ENCODE peak calls at places on chromosome 16, in five cellular contexts. P, I, D, K and U are unnamed samples.
A peak's percentile ranks its signal among the peaks of the same experiment; 100 is the strongest.

GRCh38 chr16:6122401-6122800 is 1024.8 kb upstream of the EEF2KMT start:
- DNase-seq in D (no peak), K (no peak), P (no peak), I (no peak), U (no peak)

GRCh38 chr16:48231675-48232214 is 12.4 kb upstream of the LONP2 start:
- DNase-seq in D (no peak), K (no peak), I (peak; percentile 57), P (peak; percentile 25), U (no peak)

GRCh38 chr16:57113042-57113453 is 20.7 kb downstream of the CPNE2 start:
- DNase-seq in I (no peak), D (no peak), P (peak; percentile 77), K (no peak), U (no peak)

GRCh38 chr16:89607453-89607852 is 6.0 kb upstream of the DPEP1 start:
- DNase-seq in P (no peak), I (no peak), K (no peak), D (no peak), U (no peak)

GRCh38 chr16:88700636-88701482 is 5.3 kb downstream of the RNF166 start:
- DNase-seq in P (peak; percentile 92), K (peak; percentile 98), D (peak; percentile 74), I (peak; percentile 76), U (peak; percentile 63)

GRCh38 chr16:57530104-57530522 is 6.3 kb downstream of the CCDC102A start:
- DNase-seq in I (no peak), K (peak; percentile 48), D (no peak), P (peak; percentile 76), U (peak; percentile 22)

GRCh38 chr16:13920510-13920818 is 510 bp downstream of the ERCC4 start:
- DNase-seq in D (no peak), I (no peak), P (no peak), K (no peak), U (no peak)

GRCh38 chr16:85479972-85480726 is 133.0 kb upstream of the GSE1 start:
- DNase-seq in P (no peak), K (peak; percentile 75), D (no peak), I (no peak), U (no peak)

GRCh38 chr16:81531415-81531814 is 86.8 kb downstream of the CMIP start:
- DNase-seq in K (peak; percentile 64), D (no peak), P (no peak), I (no peak), U (no peak)

GRCh38 chr16:88376053-88376834 is 6.5 kb upstream of the ZNF469 start:
- DNase-seq in P (peak; percentile 41), D (no peak), I (no peak), K (peak; percentile 29), U (no peak)

GRCh38 chr16:89369266-89369895 is 121.0 kb downstream of the ANKRD11 start:
- DNase-seq in D (no peak), I (no peak), K (no peak), P (no peak), U (no peak)

GRCh38 chr16:85445779-85446222 is 167.3 kb upstream of the GSE1 start:
- DNase-seq in K (no peak), I (no peak), P (no peak), D (no peak), U (no peak)

GRCh38 chr16:22675745-22676540 is 138.0 kb upstream of the HS3ST2 start:
- DNase-seq in P (no peak), D (no peak), I (no peak), K (no peak), U (no peak)

GRCh38 chr16:24070851-24071250 is 185.3 kb upstream of the CACNG3 start:
- DNase-seq in P (peak; percentile 6), K (no peak), D (no peak), I (peak; percentile 63), U (no peak)

GRCh38 chr16:13351651-13352217 is 450.3 kb downstream of the SHISA9 start:
- DNase-seq in K (no peak), I (no peak), D (no peak), P (no peak), U (no peak)

GRCh38 chr16:89581861-89582563 is 6.5 kb downstream of the CPNE7 start:
- DNase-seq in P (peak; percentile 65), D (no peak), I (no peak), K (no peak), U (no peak)

GRCh38 chr16:89084411-89084810 is 9.2 kb upstream of the ACSF3 start:
- DNase-seq in K (no peak), P (no peak), I (no peak), D (no peak), U (no peak)

GRCh38 chr16:47571711-47572110 is 110.6 kb downstream of the PHKB start:
- DNase-seq in I (no peak), K (no peak), D (no peak), P (no peak), U (no peak)

GRCh38 chr16:73124665-73125064 is 76.7 kb upstream of the ZFHX3 start:
- DNase-seq in P (no peak), D (no peak), I (no peak), K (no peak), U (no peak)

GRCh38 chr16:80992676-80993292 is 13.9 kb downstream of the CMC2 start:
- DNase-seq in P (no peak), K (no peak), D (no peak), I (no peak), U (no peak)

GRCh38 chr16:67481561-67482259 is 753 bp upstream of the ATP6V0D1 start:
- DNase-seq in P (peak; percentile 57), K (peak; percentile 60), I (no peak), D (no peak), U (no peak)

GRCh38 chr16:5041604-5042133 is 7.9 kb upstream of the NAGPA start:
- DNase-seq in D (no peak), I (no peak), K (peak; percentile 9), P (peak; percentile 93), U (no peak)

GRCh38 chr16:69905171-69905555 is 46.0 kb upstream of the CLEC18A start:
- DNase-seq in K (no peak), I (no peak), D (no peak), P (no peak), U (no peak)

GRCh38 chr16:78890496-78890895 is 710.0 kb downstream of the MAF start:
- DNase-seq in P (no peak), I (no peak), K (no peak), D (no peak), U (no peak)

GRCh38 chr16:72705806-72706205 is 342.1 kb downstream of the ZFHX3 start:
- DNase-seq in I (no peak), D (no peak), P (no peak), K (no peak), U (no peak)

GRCh38 chr16:67883146-67883871 is 1.4 kb upstream of the NRN1L start:
- DNase-seq in P (no peak), I (no peak), K (no peak), D (no peak), U (no peak)

GRCh38 chr16:47834485-47835024 is 321.2 kb downstream of the ABCC12 start:
- DNase-seq in D (no peak), I (no peak), K (no peak), P (no peak), U (no peak)

GRCh38 chr16:77613115-77613514 is 109.2 kb upstream of the NUDT7 start:
- DNase-seq in K (no peak), P (peak; percentile 5), I (no peak), D (no peak), U (no peak)

GRCh38 chr16:58661199-58661830 is 23.3 kb downstream of the SLC38A7 start:
- DNase-seq in P (peak; percentile 84), I (peak; percentile 48), D (no peak), K (no peak), U (no peak)

GRCh38 chr16:88295526-88296436 is 87.0 kb upstream of the ZNF469 start:
- DNase-seq in I (no peak), D (no peak), K (no peak), P (no peak), U (no peak)

DNA sequence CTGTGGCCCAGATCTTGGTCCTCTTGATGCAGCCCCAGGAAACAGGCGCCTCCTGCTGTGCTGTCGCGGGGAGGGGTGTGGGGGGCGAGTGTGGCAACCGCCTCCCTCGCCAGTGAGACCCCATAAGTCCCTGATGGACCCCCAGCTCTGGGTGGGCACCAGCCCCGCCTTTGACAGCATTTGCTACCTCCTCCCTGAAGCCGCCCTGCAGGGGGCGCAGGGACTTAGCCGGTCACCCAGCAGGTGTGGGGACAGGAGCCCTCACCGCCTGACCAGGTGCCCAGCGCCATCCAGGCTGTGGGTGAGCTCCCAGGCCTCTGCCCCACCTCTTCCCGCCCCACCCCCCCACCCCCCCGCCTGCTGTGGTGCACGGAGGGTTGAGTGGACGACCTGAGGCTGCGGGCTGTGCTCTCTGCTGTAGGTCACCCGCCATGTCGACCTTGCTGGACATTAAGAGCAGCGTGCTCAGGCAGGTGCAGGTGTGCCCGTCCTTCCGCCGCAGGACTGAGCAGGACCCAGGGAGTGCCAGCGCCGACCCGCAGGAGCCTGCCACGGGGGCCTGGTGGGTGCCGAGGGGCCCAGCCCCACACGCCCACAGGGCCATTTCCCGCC is 4.8 kb downstream of the BAIAP3 start:
- DNase-seq in K (no peak), D (no peak), I (peak; percentile 64), P (no peak), U (no peak)
- TF ChIP-seq CTCF in K (no peak), D (no peak), I (no peak), P (peak; percentile 23), U (no peak)

GRCh38 chr16:55943257-55943656 is 68.1 kb upstream of the CES5A start:
- DNase-seq in K (no peak), I (no peak), D (no peak), P (no peak), U (no peak)
- TF ChIP-seq CTCF in K (no peak), I (no peak), D (no peak), P (no peak), U (no peak)

GRCh38 chr16:19898924-19899604 is 14.4 kb upstream of the GPRC5B start:
- DNase-seq in P (peak; percentile 22), I (peak; percentile 74), D (no peak), K (no peak), U (no peak)
- TF ChIP-seq CTCF in P (peak; percentile 91), I (peak; percentile 78), D (peak; percentile 61), K (peak; percentile 78), U (no peak)

GRCh38 chr16:66272461-66272860 is 94.0 kb upstream of the CDH5 start:
- DNase-seq in P (no peak), D (no peak), I (no peak), K (no peak), U (no peak)

GRCh38 chr16:66273644-66274334 is 92.7 kb upstream of the CDH5 start:
- DNase-seq in K (no peak), I (peak; percentile 27), D (no peak), P (peak; percentile 61), U (no peak)

GRCh38 chr16:66275795-66276428 is 90.6 kb upstream of the CDH5 start:
- DNase-seq in D (no peak), K (no peak), P (peak; percentile 67), I (peak; percentile 77), U (no peak)

GRCh38 chr16:66273036-66273435 is 93.5 kb upstream of the CDH5 start:
- DNase-seq in D (no peak), P (no peak), K (no peak), I (no peak), U (no peak)

GRCh38 chr16:66274335-66275110 is 92.0 kb upstream of the CDH5 start:
- DNase-seq in P (peak; percentile 36), I (no peak), K (no peak), D (no peak), U (no peak)
- TF ChIP-seq CTCF in P (peak; percentile 51), I (peak; percentile 1), K (no peak), D (no peak), U (no peak)

GRCh38 chr16:84397090-84397489 is 28.8 kb downstream of the ATP2C2 start:
- DNase-seq in I (no peak), K (no peak), D (no peak), P (no peak), U (no peak)
- TF ChIP-seq CTCF in I (peak; percentile 53), K (peak; percentile 30), D (no peak), P (peak; percentile 32), U (no peak)

GRCh38 chr16:28106467-28106866 is 43.0 kb upstream of the GSG1L start:
- DNase-seq in P (no peak), K (no peak), I (no peak), D (no peak), U (no peak)
- TF ChIP-seq CTCF in P (no peak), K (no peak), I (no peak), D (no peak), U (no peak)